ENCODE peak calls at places on chromosome 20, in nine cellular contexts. G is GM12865, P is HFF-Myc, Q is MG63, A is pulmonary artery endothelial cell, T is cardiac muscle cell, K is Panc1, D is stomach, B is testis. M is an unnamed sample.

GRCh38 chr20:14925286-14925685 is 587.9 kb upstream of the FLRT3 start:
- DNase-seq in A (no peak), D (no peak), G (no peak), P (no peak), T (no peak), Q (no peak), K (no peak), B (no peak), M (no peak)

GRCh38 chr20:53331151-53331973 is 262.3 kb downstream of the ZNF217 start:
- DNase-seq in B (no peak), Q (peak), A (no peak), K (no peak), D (no peak), T (peak), P (peak), G (no peak), M (no peak)

GRCh38 chr20:46017272-46017671 is 8.6 kb downstream of the MMP9 start:
- DNase-seq in T (no peak), P (no peak), A (no peak), Q (no peak), G (no peak), B (no peak), K (no peak), D (no peak), M (no peak)

GRCh38 chr20:37384683-37385174 is 38.8 kb downstream of the SRC start:
- DNase-seq in Q (peak), G (peak), B (peak), K (no peak), A (no peak), P (no peak), T (peak), D (peak), M (peak)

GRCh38 chr20:1935696-1936366 is 40.6 kb downstream of the SIRPA start:
- DNase-seq in Q (no peak), G (no peak), B (peak), D (no peak), P (no peak), K (no peak), A (no peak), T (peak), M (no peak)

GRCh38 chr20:17541996-17542395 is 10.8 kb upstream of the BFSP1 start:
- DNase-seq in G (no peak), B (no peak), K (no peak), T (peak), D (no peak), A (no peak), P (no peak), Q (peak), M (no peak)

GRCh38 chr20:12287575-12287974 is 369.9 kb downstream of the BTBD3 start:
- DNase-seq in K (no peak), Q (peak), A (no peak), G (no peak), B (no peak), P (no peak), D (no peak), T (no peak), M (no peak)

GRCh38 chr20:36528875-36529425 is 12.4 kb upstream of the MYL9 start:
- DNase-seq in A (no peak), Q (no peak), T (no peak), P (no peak), G (no peak), K (no peak), D (no peak), B (no peak), M (no peak)